ENCODE peak calls at places on chromosomes 1 and 21, in five cellular contexts. U is heart left ventricle, G is A549, O is esophagus muscularis mucosa, V is lower leg skin. M is an unnamed sample.

GRCh38 chr1:2587071-2587859 is 688 bp downstream of the PRXL2B start:
- DNase-seq in U (peak), G (peak), O (no peak), V (no peak), M (no peak)

GRCh38 chr1:14738647-14739046 is 140.2 kb downstream of the KAZN start:
- DNase-seq in U (no peak), G (no peak), O (no peak), V (no peak), M (no peak)

GRCh38 chr1:17610713-17611112 is 71.2 kb downstream of the ARHGEF10L start:
- DNase-seq in U (no peak), G (no peak), O (no peak), V (no peak), M (no peak)

GRCh38 chr1:23215751-23216449 is 1.4 kb downstream of the HTR1D start:
- DNase-seq in U (no peak), G (no peak), O (no peak), V (no peak), M (no peak)

GRCh38 chr1:10733967-10734366 is 62.5 kb downstream of the CASZ1 start:
- DNase-seq in U (no peak), G (no peak), O (no peak), V (no peak), M (no peak)

GRCh38 chr21:32426592-32427051 is 14.1 kb downstream of the EVA1C start:
- DNase-seq in U (no peak), G (no peak), O (no peak), V (no peak), M (no peak)

GRCh38 chr1:208161656-208162375 is 82.4 kb downstream of the PLXNA2 start:
- DNase-seq in U (no peak), G (no peak), O (no peak), V (no peak), M (no peak)

GRCh38 chr1:2337081-2337480 is 54.3 kb downstream of the MORN1 start:
- DNase-seq in U (no peak), G (no peak), O (no peak), V (no peak), M (no peak)

GRCh38 chr1:173476664-173477285 is 360 bp upstream of the PRDX6 start:
- DNase-seq in U (peak), G (peak), O (peak), V (peak), M (peak)

GRCh38 chr21:38769253-38769780 is 36.4 kb upstream of the ETS2 start:
- DNase-seq in U (no peak), G (no peak), O (no peak), V (no peak), M (no peak)

GRCh38 chr1:167981933-167982332 is 45.1 kb upstream of the MPC2 start:
- DNase-seq in U (no peak), G (no peak), O (no peak), V (no peak), M (no peak)

GRCh38 chr1:57748696-57749095 is 324.8 kb upstream of the DAB1 start:
- DNase-seq in U (no peak), G (no peak), O (no peak), V (no peak), M (no peak)

GRCh38 chr1:36164399-36164798 is 8.4 kb downstream of the MAP7D1 start:
- DNase-seq in U (no peak), G (no peak), O (no peak), V (no peak), M (no peak)
- TF ChIP-seq POLR2A in U (no peak), G (no peak), O (no peak), V (no peak), M (no peak)

DNA sequence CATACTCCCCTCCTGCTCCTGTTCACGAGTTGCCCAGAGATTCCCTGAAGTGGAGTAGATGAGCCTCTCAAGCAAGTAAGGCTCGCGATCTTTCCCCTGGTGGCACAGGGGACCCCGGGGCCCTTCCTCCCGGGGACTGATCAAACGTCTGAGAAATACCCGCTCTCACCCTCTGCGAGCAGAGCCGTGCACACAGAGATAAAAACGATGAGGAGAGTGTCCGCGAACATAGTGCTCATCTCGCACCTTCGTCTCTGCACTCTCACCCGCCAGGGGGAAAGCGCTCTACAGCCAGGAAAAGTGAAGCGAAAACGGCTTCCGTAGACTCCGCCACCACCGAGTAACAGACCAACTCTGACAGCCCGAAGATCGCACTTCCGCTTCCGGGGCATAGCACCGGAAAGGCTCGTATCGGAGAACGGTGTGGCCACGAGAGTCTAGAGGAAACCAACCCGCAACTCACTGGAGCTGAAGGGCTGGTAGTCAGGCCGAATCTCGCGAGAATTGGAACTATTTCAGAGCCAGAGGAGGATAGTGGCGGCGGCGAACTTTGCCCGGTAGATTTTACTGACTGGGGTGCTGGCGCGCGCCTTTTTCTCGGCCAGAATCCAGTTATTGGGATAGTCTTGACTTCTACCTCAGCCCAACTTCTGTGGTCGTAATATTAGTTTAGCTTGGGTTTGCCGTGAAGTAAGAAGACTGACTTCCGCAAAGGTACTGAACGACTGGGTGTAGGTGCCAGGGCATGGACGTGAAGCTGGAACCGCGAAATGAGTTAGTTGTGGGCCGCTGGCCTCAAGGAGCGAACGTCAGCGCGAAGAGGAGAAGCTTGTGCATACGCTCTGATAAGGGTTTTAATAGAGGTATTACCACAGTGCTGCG is at the start of gene TMCO1:
- DNase-seq in U (peak), G (peak), O (peak), V (peak), M (peak)
- TF ChIP-seq POLR2A in U (peak), G (peak), O (no peak), V (no peak), M (peak)

GRCh38 chr1:33336580-33336979 is 15.7 kb upstream of the A3GALT2 start:
- DNase-seq in U (no peak), G (no peak), O (no peak), V (no peak), M (no peak)

GRCh38 chr1:33339413-33339812 is 18.5 kb upstream of the A3GALT2 start:
- DNase-seq in U (no peak), G (no peak), O (no peak), V (no peak), M (no peak)

GRCh38 chr1:33335020-33335419 is 14.1 kb upstream of the A3GALT2 start:
- DNase-seq in U (no peak), G (no peak), O (no peak), V (no peak), M (no peak)

GRCh38 chr1:33338495-33339211 is 17.8 kb upstream of the A3GALT2 start:
- DNase-seq in U (peak), G (no peak), O (no peak), V (peak), M (no peak)

DNA sequence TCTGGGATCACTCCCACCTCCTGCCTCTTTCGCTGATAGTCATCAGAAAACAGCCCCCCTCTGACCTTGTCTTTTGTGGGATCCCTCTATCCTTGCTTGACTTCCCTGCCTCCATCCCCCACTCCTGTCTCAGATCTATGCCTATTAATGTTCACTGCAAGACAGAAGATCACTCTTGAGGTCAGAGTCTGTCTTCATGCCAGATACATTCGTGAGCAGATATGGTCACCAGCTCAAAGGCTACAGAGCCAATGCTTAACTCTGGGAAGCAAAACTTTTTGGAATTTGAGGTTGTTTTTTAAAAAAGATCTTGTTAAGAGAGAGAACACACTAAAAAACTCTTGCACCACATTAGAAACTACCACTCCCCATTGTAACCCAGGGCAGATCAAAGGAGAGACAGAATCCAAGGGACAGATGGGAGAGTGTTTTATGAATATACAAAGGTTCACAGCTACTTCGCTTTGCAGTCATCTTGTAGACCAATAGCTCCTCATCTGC is 17.1 kb upstream of the A3GALT2 start:
- DNase-seq in U (no peak), G (no peak), O (no peak), V (peak), M (no peak)
- TF ChIP-seq POLR2A in U (no peak), G (no peak), O (no peak), V (no peak), M (no peak)

DNA sequence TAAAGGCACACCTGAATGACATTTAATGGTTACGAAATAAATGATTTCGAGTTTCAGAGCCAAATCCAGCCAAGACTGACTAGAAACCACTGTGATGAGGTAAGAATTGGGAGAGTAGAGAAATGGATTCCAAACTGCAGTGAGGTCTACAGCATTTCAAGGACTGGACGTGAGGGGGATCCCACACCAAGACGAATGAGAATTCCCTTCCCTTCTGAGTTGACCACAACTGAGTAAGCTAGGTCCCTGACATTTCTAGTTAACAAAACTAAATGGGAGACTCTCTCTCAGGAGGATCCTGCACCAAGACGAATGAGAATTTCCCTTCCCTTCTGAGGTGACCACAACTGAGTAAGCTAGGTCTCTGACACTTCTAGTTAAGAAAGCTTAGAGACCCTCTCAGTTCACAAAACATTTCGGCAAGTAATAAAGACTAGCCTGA is 1.6 kb upstream of the SPATA1 start:
- DNase-seq in U (no peak), G (no peak), O (no peak), V (no peak), M (no peak)
- TF ChIP-seq POLR2A in U (no peak), G (no peak), O (no peak), V (no peak), M (no peak)

GRCh38 chr1:26900001-26900814 is at the start of gene GPATCH3:
- DNase-seq in U (peak), G (peak), O (peak), V (peak), M (peak)
- TF ChIP-seq POLR2A in U (peak), G (peak), O (no peak), V (no peak), M (peak)

GRCh38 chr1:8010080-8010664 is 15.9 kb downstream of the ERRFI1 start:
- DNase-seq in U (no peak), G (no peak), O (no peak), V (no peak), M (no peak)
- TF ChIP-seq POLR2A in U (no peak), G (no peak), O (no peak), V (no peak), M (no peak)

GRCh38 chr1:27342778-27343638 is 1.2 kb downstream of the SYTL1 start:
- DNase-seq in U (peak), G (no peak), O (no peak), V (no peak), M (no peak)
- TF ChIP-seq POLR2A in U (no peak), G (no peak), O (no peak), V (no peak), M (no peak)

GRCh38 chr1:204130178-204130577 is 21.7 kb downstream of the ETNK2 start:
- DNase-seq in U (no peak), G (no peak), O (no peak), V (no peak), M (no peak)
- TF ChIP-seq POLR2A in U (no peak), G (no peak), O (no peak), V (no peak), M (no peak)

GRCh38 chr21:44804762-44805161 is 3.1 kb upstream of the UBE2G2 start:
- DNase-seq in U (no peak), G (no peak), O (no peak), V (no peak), M (no peak)
- TF ChIP-seq POLR2A in U (no peak), G (no peak), O (no peak), V (no peak), M (no peak)

M was measured in H54.